ENCODE peak calls at places on chromosomes 7 and 10, in six cellular contexts. One of them, this sample, is unnamed.

GRCh38 chr10:128481152-128481551 is 354.9 kb upstream of the MKI67 start:
- DNase-seq in cardiac fibroblast: no peak
- DNase-seq in CD8-positive, alpha-beta T cell: no peak
- DNase-seq in DND-41: no peak
- DNase-seq in heart right ventricle: no peak
- DNase-seq in foreskin fibroblast: no peak
- DNase-seq in this sample: no peak

GRCh38 chr7:113283861-113284260 is 165.5 kb upstream of the SMIM30 start:
- DNase-seq in heart right ventricle: no peak
- DNase-seq in CD8-positive, alpha-beta T cell: no peak
- DNase-seq in cardiac fibroblast: peak
- DNase-seq in foreskin fibroblast: peak
- DNase-seq in DND-41: no peak
- DNase-seq in this sample: no peak

GRCh38 chr10:131584286-131584685 is 272.8 kb upstream of the TCERG1L start:
- DNase-seq in DND-41: no peak
- DNase-seq in heart right ventricle: no peak
- DNase-seq in cardiac fibroblast: no peak
- DNase-seq in foreskin fibroblast: no peak
- DNase-seq in CD8-positive, alpha-beta T cell: no peak
- DNase-seq in this sample: no peak

GRCh38 chr7:8441602-8442294 is 8.3 kb downstream of the NXPH1 start:
- DNase-seq in CD8-positive, alpha-beta T cell: no peak
- DNase-seq in cardiac fibroblast: no peak
- DNase-seq in foreskin fibroblast: no peak
- DNase-seq in heart right ventricle: no peak
- DNase-seq in DND-41: no peak
- DNase-seq in this sample: no peak

GRCh38 chr10:34488476-34489130 is 326.5 kb downstream of the PARD3 start:
- DNase-seq in heart right ventricle: no peak
- DNase-seq in CD8-positive, alpha-beta T cell: no peak
- DNase-seq in DND-41: no peak
- DNase-seq in foreskin fibroblast: no peak
- DNase-seq in cardiac fibroblast: no peak
- DNase-seq in this sample: no peak

GRCh38 chr10:76432274-76433012 is 1001.0 kb downstream of the LRMDA start:
- DNase-seq in CD8-positive, alpha-beta T cell: no peak
- DNase-seq in heart right ventricle: peak
- DNase-seq in DND-41: no peak
- DNase-seq in foreskin fibroblast: peak
- DNase-seq in cardiac fibroblast: peak
- DNase-seq in this sample: peak

GRCh38 chr10:60384708-60385398 is 4.8 kb downstream of the ANK3 start:
- DNase-seq in foreskin fibroblast: peak
- DNase-seq in heart right ventricle: no peak
- DNase-seq in DND-41: no peak
- DNase-seq in cardiac fibroblast: peak
- DNase-seq in CD8-positive, alpha-beta T cell: no peak
- DNase-seq in this sample: peak

GRCh38 chr10:90947025-90947960 is 26.4 kb upstream of the ANKRD1 start:
- DNase-seq in cardiac fibroblast: peak
- DNase-seq in CD8-positive, alpha-beta T cell: no peak
- DNase-seq in foreskin fibroblast: no peak
- DNase-seq in DND-41: peak
- DNase-seq in heart right ventricle: no peak
- DNase-seq in this sample: no peak

GRCh38 chr7:80533287-80533686 is 21.4 kb upstream of the GNAT3 start:
- DNase-seq in DND-41: no peak
- DNase-seq in foreskin fibroblast: peak
- DNase-seq in heart right ventricle: no peak
- DNase-seq in cardiac fibroblast: peak
- DNase-seq in CD8-positive, alpha-beta T cell: no peak
- DNase-seq in this sample: no peak

GRCh38 chr7:158261362-158262235 is 326.0 kb downstream of the PTPRN2 start:
- DNase-seq in heart right ventricle: no peak
- DNase-seq in DND-41: no peak
- DNase-seq in cardiac fibroblast: no peak
- DNase-seq in foreskin fibroblast: no peak
- DNase-seq in CD8-positive, alpha-beta T cell: no peak
- DNase-seq in this sample: no peak

GRCh38 chr7:158259141-158259540 is 328.5 kb downstream of the PTPRN2 start:
- DNase-seq in foreskin fibroblast: no peak
- DNase-seq in DND-41: no peak
- DNase-seq in cardiac fibroblast: no peak
- DNase-seq in heart right ventricle: no peak
- DNase-seq in CD8-positive, alpha-beta T cell: no peak
- DNase-seq in this sample: no peak

GRCh38 chr7:158262284-158263109 is 325.1 kb downstream of the PTPRN2 start:
- DNase-seq in DND-41: no peak
- DNase-seq in cardiac fibroblast: no peak
- DNase-seq in foreskin fibroblast: no peak
- DNase-seq in CD8-positive, alpha-beta T cell: no peak
- DNase-seq in heart right ventricle: no peak
- DNase-seq in this sample: no peak

GRCh38 chr7:158259671-158260423 is 327.8 kb downstream of the PTPRN2 start:
- DNase-seq in DND-41: no peak
- DNase-seq in heart right ventricle: no peak
- DNase-seq in cardiac fibroblast: no peak
- DNase-seq in foreskin fibroblast: no peak
- DNase-seq in CD8-positive, alpha-beta T cell: no peak
- DNase-seq in this sample: no peak

GRCh38 chr7:158260567-158261361 is 326.9 kb downstream of the PTPRN2 start:
- DNase-seq in CD8-positive, alpha-beta T cell: no peak
- DNase-seq in cardiac fibroblast: no peak
- DNase-seq in heart right ventricle: no peak
- DNase-seq in DND-41: no peak
- DNase-seq in foreskin fibroblast: no peak
- DNase-seq in this sample: no peak
- H3K4me3 ChIP-seq in CD8-positive, alpha-beta T cell: no peak
- H3K4me3 ChIP-seq in cardiac fibroblast: no peak
- H3K4me3 ChIP-seq in heart right ventricle: no peak
- H3K4me3 ChIP-seq in DND-41: no peak
- H3K4me3 ChIP-seq in foreskin fibroblast: no peak
- H3K4me3 ChIP-seq in this sample: no peak

GRCh38 chr7:111853231-111853990 is 291.1 kb upstream of the IMMP2L start:
- DNase-seq in cardiac fibroblast: peak
- DNase-seq in DND-41: no peak
- DNase-seq in heart right ventricle: no peak
- DNase-seq in foreskin fibroblast: no peak
- DNase-seq in CD8-positive, alpha-beta T cell: no peak
- DNase-seq in this sample: no peak

GRCh38 chr7:111855161-111855841 is 293.0 kb upstream of the IMMP2L start:
- DNase-seq in foreskin fibroblast: peak
- DNase-seq in cardiac fibroblast: peak
- DNase-seq in heart right ventricle: no peak
- DNase-seq in DND-41: peak
- DNase-seq in CD8-positive, alpha-beta T cell: no peak
- DNase-seq in this sample: peak

GRCh38 chr7:111858331-111858730 is 296.0 kb upstream of the IMMP2L start:
- DNase-seq in CD8-positive, alpha-beta T cell: no peak
- DNase-seq in cardiac fibroblast: no peak
- DNase-seq in heart right ventricle: no peak
- DNase-seq in foreskin fibroblast: no peak
- DNase-seq in DND-41: no peak
- DNase-seq in this sample: no peak

GRCh38 chr7:111852081-111852480 is 289.8 kb upstream of the IMMP2L start:
- DNase-seq in cardiac fibroblast: no peak
- DNase-seq in CD8-positive, alpha-beta T cell: no peak
- DNase-seq in DND-41: no peak
- DNase-seq in heart right ventricle: no peak
- DNase-seq in foreskin fibroblast: no peak
- DNase-seq in this sample: no peak

DNA sequence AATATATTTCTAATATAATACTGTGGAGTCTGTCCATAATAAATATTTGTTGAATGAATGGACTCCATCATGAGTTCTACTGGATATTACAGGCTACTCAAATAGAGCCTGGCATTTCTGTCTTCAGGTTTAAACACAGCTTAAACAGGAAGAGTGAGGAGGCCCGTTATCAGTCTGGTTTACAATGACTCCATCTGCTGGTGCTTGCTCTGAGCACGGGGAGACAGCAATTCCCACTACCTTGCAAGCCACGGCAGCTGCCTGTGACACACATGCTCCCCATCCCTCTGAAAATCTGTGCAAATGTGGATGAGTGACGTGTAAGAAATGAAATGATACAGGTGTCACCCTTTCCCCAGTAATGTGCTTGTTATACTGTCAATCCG is 293.5 kb upstream of the IMMP2L start:
- DNase-seq in heart right ventricle: no peak
- DNase-seq in CD8-positive, alpha-beta T cell: no peak
- DNase-seq in DND-41: no peak
- DNase-seq in foreskin fibroblast: no peak
- DNase-seq in cardiac fibroblast: peak
- DNase-seq in this sample: no peak
- TF ChIP-seq CTCF in heart right ventricle: peak
- TF ChIP-seq CTCF in CD8-positive, alpha-beta T cell: no peak
- TF ChIP-seq CTCF in DND-41: peak
- TF ChIP-seq CTCF in foreskin fibroblast: peak
- TF ChIP-seq CTCF in cardiac fibroblast: peak
- TF ChIP-seq CTCF in this sample: peak

GRCh38 chr10:4129866-4130455 is 345.0 kb upstream of the KLF6 start:
- DNase-seq in heart right ventricle: no peak
- DNase-seq in CD8-positive, alpha-beta T cell: no peak
- DNase-seq in DND-41: peak
- DNase-seq in foreskin fibroblast: no peak
- DNase-seq in cardiac fibroblast: no peak
- DNase-seq in this sample: no peak
- H3K4me3 ChIP-seq in heart right ventricle: no peak
- H3K4me3 ChIP-seq in CD8-positive, alpha-beta T cell: no peak
- H3K4me3 ChIP-seq in DND-41: no peak
- H3K4me3 ChIP-seq in foreskin fibroblast: no peak
- H3K4me3 ChIP-seq in cardiac fibroblast: no peak
- H3K4me3 ChIP-seq in this sample: no peak

GRCh38 chr10:44926771-44927751 is 15.9 kb downstream of the TMEM72 start:
- DNase-seq in DND-41: no peak
- DNase-seq in heart right ventricle: no peak
- DNase-seq in cardiac fibroblast: peak
- DNase-seq in CD8-positive, alpha-beta T cell: no peak
- DNase-seq in foreskin fibroblast: no peak
- DNase-seq in this sample: peak

GRCh38 chr10:44924261-44925040 is 13.3 kb downstream of the TMEM72 start:
- DNase-seq in foreskin fibroblast: no peak
- DNase-seq in heart right ventricle: no peak
- DNase-seq in CD8-positive, alpha-beta T cell: no peak
- DNase-seq in DND-41: no peak
- DNase-seq in cardiac fibroblast: no peak
- DNase-seq in this sample: no peak

GRCh38 chr10:44925811-44926760 is 14.9 kb downstream of the TMEM72 start:
- DNase-seq in foreskin fibroblast: no peak
- DNase-seq in heart right ventricle: no peak
- DNase-seq in DND-41: no peak
- DNase-seq in cardiac fibroblast: no peak
- DNase-seq in CD8-positive, alpha-beta T cell: no peak
- DNase-seq in this sample: no peak

GRCh38 chr10:44923611-44924010 is 12.5 kb downstream of the TMEM72 start:
- DNase-seq in heart right ventricle: no peak
- DNase-seq in CD8-positive, alpha-beta T cell: no peak
- DNase-seq in DND-41: no peak
- DNase-seq in foreskin fibroblast: no peak
- DNase-seq in cardiac fibroblast: no peak
- DNase-seq in this sample: no peak

GRCh38 chr10:44925224-44925623 is 14.1 kb downstream of the TMEM72 start:
- DNase-seq in DND-41: peak
- DNase-seq in foreskin fibroblast: no peak
- DNase-seq in heart right ventricle: no peak
- DNase-seq in CD8-positive, alpha-beta T cell: no peak
- DNase-seq in cardiac fibroblast: peak
- DNase-seq in this sample: no peak
- TF ChIP-seq CTCF in DND-41: peak
- TF ChIP-seq CTCF in foreskin fibroblast: peak
- TF ChIP-seq CTCF in heart right ventricle: peak
- TF ChIP-seq CTCF in CD8-positive, alpha-beta T cell: no peak
- TF ChIP-seq CTCF in cardiac fibroblast: peak
- TF ChIP-seq CTCF in this sample: peak

DNA sequence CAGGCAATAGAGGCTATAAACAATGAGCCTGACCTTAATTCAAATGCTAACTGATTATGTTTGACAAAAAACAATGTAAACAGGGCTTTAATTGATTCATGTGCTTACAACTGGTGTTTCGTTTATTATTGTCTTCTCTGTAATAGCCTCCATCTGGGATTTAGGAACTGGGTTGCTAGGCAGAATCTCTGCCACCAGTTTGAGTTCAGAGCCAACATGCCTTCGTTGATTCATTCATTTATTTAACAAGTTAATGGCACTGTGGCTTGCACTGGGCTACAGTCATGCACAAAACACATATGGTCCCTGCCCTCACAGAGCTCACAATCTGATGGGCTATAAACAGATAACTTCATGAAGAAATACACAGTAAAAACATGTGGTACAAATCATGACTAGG is 19.6 kb upstream of the CDHR3 start:
- DNase-seq in foreskin fibroblast: no peak
- DNase-seq in heart right ventricle: no peak
- DNase-seq in cardiac fibroblast: no peak
- DNase-seq in DND-41: no peak
- DNase-seq in CD8-positive, alpha-beta T cell: no peak
- DNase-seq in this sample: no peak
- H3K4me3 ChIP-seq in foreskin fibroblast: no peak
- H3K4me3 ChIP-seq in heart right ventricle: no peak
- H3K4me3 ChIP-seq in cardiac fibroblast: no peak
- H3K4me3 ChIP-seq in DND-41: no peak
- H3K4me3 ChIP-seq in CD8-positive, alpha-beta T cell: no peak
- H3K4me3 ChIP-seq in this sample: no peak

GRCh38 chr10:24991298-24991697 is 24.7 kb downstream of the ENKUR start:
- DNase-seq in cardiac fibroblast: no peak
- DNase-seq in foreskin fibroblast: no peak
- DNase-seq in CD8-positive, alpha-beta T cell: no peak
- DNase-seq in DND-41: no peak
- DNase-seq in heart right ventricle: no peak
- DNase-seq in this sample: no peak

GRCh38 chr10:24988831-24989769 is 26.9 kb downstream of the ENKUR start:
- DNase-seq in cardiac fibroblast: no peak
- DNase-seq in heart right ventricle: no peak
- DNase-seq in foreskin fibroblast: no peak
- DNase-seq in DND-41: no peak
- DNase-seq in CD8-positive, alpha-beta T cell: no peak
- DNase-seq in this sample: no peak

GRCh38 chr10:24992512-24993133 is 23.3 kb downstream of the ENKUR start:
- DNase-seq in CD8-positive, alpha-beta T cell: no peak
- DNase-seq in cardiac fibroblast: no peak
- DNase-seq in DND-41: no peak
- DNase-seq in heart right ventricle: no peak
- DNase-seq in foreskin fibroblast: no peak
- DNase-seq in this sample: no peak

GRCh38 chr10:24993237-24993958 is 22.6 kb downstream of the ENKUR start:
- DNase-seq in foreskin fibroblast: no peak
- DNase-seq in DND-41: no peak
- DNase-seq in cardiac fibroblast: no peak
- DNase-seq in CD8-positive, alpha-beta T cell: no peak
- DNase-seq in heart right ventricle: no peak
- DNase-seq in this sample: peak

DNA sequence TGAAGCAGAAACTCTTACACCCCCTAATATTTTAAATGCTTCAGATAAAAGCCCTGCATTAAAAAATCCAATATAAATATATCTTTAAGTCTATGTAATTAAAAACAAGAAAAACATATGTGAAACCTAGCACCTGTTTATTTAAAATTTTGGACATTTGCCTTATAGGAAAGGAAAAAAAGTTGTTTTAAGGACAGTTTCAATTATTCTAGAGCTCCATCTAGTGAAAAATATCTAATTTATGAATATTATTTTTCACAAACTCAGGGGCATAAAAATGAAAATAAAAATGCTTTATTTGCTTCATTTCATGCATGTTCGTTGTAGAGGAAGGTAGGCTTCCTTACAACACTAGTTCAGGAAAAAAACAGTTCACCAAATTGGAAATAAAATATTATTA is 26.1 kb downstream of the ENKUR start:
- DNase-seq in heart right ventricle: no peak
- DNase-seq in foreskin fibroblast: no peak
- DNase-seq in CD8-positive, alpha-beta T cell: no peak
- DNase-seq in cardiac fibroblast: peak
- DNase-seq in DND-41: no peak
- DNase-seq in this sample: no peak
- TF ChIP-seq CTCF in heart right ventricle: peak
- TF ChIP-seq CTCF in foreskin fibroblast: no peak
- TF ChIP-seq CTCF in CD8-positive, alpha-beta T cell: no peak
- TF ChIP-seq CTCF in cardiac fibroblast: no peak
- TF ChIP-seq CTCF in DND-41: peak
- TF ChIP-seq CTCF in this sample: no peak